ENCODE peak calls at places on chromosomes 16 and 17, in eight cellular contexts. One of them, this sample, is unnamed.

GRCh38 chr17:51052235-51052634 is 68.4 kb downstream of the SPAG9 start:
- DNase-seq in transverse colon: no peak
- DNase-seq in Peyer's patch: no peak
- DNase-seq in heart right ventricle: no peak
- DNase-seq in tibial artery: no peak
- DNase-seq in fibroblast of lung: no peak
- DNase-seq in lung: no peak
- DNase-seq in brain microvascular endothelial cell: no peak
- DNase-seq in this sample: no peak

GRCh38 chr17:18219016-18219415 is 6.4 kb upstream of the LLGL1 start:
- DNase-seq in transverse colon: no peak
- DNase-seq in Peyer's patch: no peak
- DNase-seq in heart right ventricle: no peak
- DNase-seq in tibial artery: no peak
- DNase-seq in fibroblast of lung: peak; percentile 44
- DNase-seq in lung: no peak
- DNase-seq in brain microvascular endothelial cell: peak; percentile 35
- DNase-seq in this sample: no peak

GRCh38 chr16:4936181-4936990 is 562 bp downstream of the PPL start:
- DNase-seq in transverse colon: peak; percentile 46
- DNase-seq in Peyer's patch: peak; percentile 53
- DNase-seq in heart right ventricle: no peak
- DNase-seq in tibial artery: peak; percentile 45
- DNase-seq in fibroblast of lung: peak; percentile 32
- DNase-seq in lung: peak; percentile 59
- DNase-seq in brain microvascular endothelial cell: no peak
- DNase-seq in this sample: no peak

GRCh38 chr17:22503322-22503899 is 811.1 kb downstream of the KCNJ18 start:
- DNase-seq in transverse colon: no peak
- DNase-seq in Peyer's patch: no peak
- DNase-seq in heart right ventricle: no peak
- DNase-seq in tibial artery: no peak
- DNase-seq in fibroblast of lung: no peak
- DNase-seq in lung: no peak
- DNase-seq in brain microvascular endothelial cell: no peak
- DNase-seq in this sample: no peak

GRCh38 chr16:64051826-64052225 is 1070.0 kb downstream of the CDH11 start:
- DNase-seq in transverse colon: no peak
- DNase-seq in Peyer's patch: no peak
- DNase-seq in heart right ventricle: no peak
- DNase-seq in tibial artery: no peak
- DNase-seq in fibroblast of lung: peak; percentile 21
- DNase-seq in lung: no peak
- DNase-seq in brain microvascular endothelial cell: peak; percentile 5
- DNase-seq in this sample: no peak

GRCh38 chr17:69012895-69013805 is 47.6 kb downstream of the ABCA9 start:
- DNase-seq in transverse colon: no peak
- DNase-seq in Peyer's patch: no peak
- DNase-seq in heart right ventricle: no peak
- DNase-seq in tibial artery: no peak
- DNase-seq in fibroblast of lung: peak; percentile 4
- DNase-seq in lung: no peak
- DNase-seq in brain microvascular endothelial cell: peak; percentile 91
- DNase-seq in this sample: no peak

GRCh38 chr17:29059281-29059680 is 16.3 kb downstream of the PIPOX start:
- DNase-seq in transverse colon: no peak
- DNase-seq in Peyer's patch: no peak
- DNase-seq in heart right ventricle: no peak
- DNase-seq in tibial artery: no peak
- DNase-seq in fibroblast of lung: peak; percentile 43
- DNase-seq in lung: no peak
- DNase-seq in brain microvascular endothelial cell: peak; percentile 16
- DNase-seq in this sample: peak; percentile 14

GRCh38 chr16:27965801-27966200 is 97.7 kb downstream of the GSG1L start:
- DNase-seq in transverse colon: no peak
- DNase-seq in Peyer's patch: peak; percentile 19
- DNase-seq in heart right ventricle: no peak
- DNase-seq in tibial artery: no peak
- DNase-seq in fibroblast of lung: no peak
- DNase-seq in lung: no peak
- DNase-seq in brain microvascular endothelial cell: no peak
- DNase-seq in this sample: no peak

GRCh38 chr17:20127660-20128413 is 118.7 kb downstream of the SPECC1 start:
- DNase-seq in transverse colon: no peak
- DNase-seq in Peyer's patch: no peak
- DNase-seq in heart right ventricle: no peak
- DNase-seq in tibial artery: no peak
- DNase-seq in fibroblast of lung: peak; percentile 93
- DNase-seq in lung: no peak
- DNase-seq in brain microvascular endothelial cell: no peak
- DNase-seq in this sample: peak; percentile 24

GRCh38 chr16:49148410-49148809 is 133.2 kb downstream of the CBLN1 start:
- DNase-seq in transverse colon: no peak
- DNase-seq in Peyer's patch: no peak
- DNase-seq in heart right ventricle: no peak
- DNase-seq in tibial artery: no peak
- DNase-seq in fibroblast of lung: no peak
- DNase-seq in lung: no peak
- DNase-seq in brain microvascular endothelial cell: no peak
- DNase-seq in this sample: no peak

GRCh38 chr17:37225458-37225857 is 150.3 kb upstream of the C17orf78 start:
- DNase-seq in transverse colon: no peak
- DNase-seq in Peyer's patch: no peak
- DNase-seq in heart right ventricle: no peak
- DNase-seq in tibial artery: no peak
- DNase-seq in fibroblast of lung: no peak
- DNase-seq in lung: no peak
- DNase-seq in brain microvascular endothelial cell: no peak
- DNase-seq in this sample: no peak

GRCh38 chr16:5560084-5560483 is 462.5 kb upstream of the EEF2KMT start:
- DNase-seq in transverse colon: no peak
- DNase-seq in Peyer's patch: no peak
- DNase-seq in heart right ventricle: no peak
- DNase-seq in tibial artery: no peak
- DNase-seq in fibroblast of lung: no peak
- DNase-seq in lung: no peak
- DNase-seq in brain microvascular endothelial cell: no peak
- DNase-seq in this sample: no peak

GRCh38 chr17:28993645-28994426 is 12.0 kb downstream of the SEZ6 start:
- DNase-seq in transverse colon: no peak
- DNase-seq in Peyer's patch: no peak
- DNase-seq in heart right ventricle: no peak
- DNase-seq in tibial artery: no peak
- DNase-seq in fibroblast of lung: no peak
- DNase-seq in lung: no peak
- DNase-seq in brain microvascular endothelial cell: no peak
- DNase-seq in this sample: no peak

GRCh38 chr16:85028638-85029412 is 1.2 kb downstream of the KIAA0513 start:
- DNase-seq in transverse colon: peak; percentile 80
- DNase-seq in Peyer's patch: peak; percentile 89
- DNase-seq in heart right ventricle: peak; percentile 41
- DNase-seq in tibial artery: peak; percentile 64
- DNase-seq in fibroblast of lung: peak; percentile 38
- DNase-seq in lung: no peak
- DNase-seq in brain microvascular endothelial cell: no peak
- DNase-seq in this sample: no peak

GRCh38 chr17:17089796-17090641 is 47.8 kb downstream of the MPRIP start:
- DNase-seq in transverse colon: peak; percentile 44
- DNase-seq in Peyer's patch: peak; percentile 65
- DNase-seq in heart right ventricle: no peak
- DNase-seq in tibial artery: no peak
- DNase-seq in fibroblast of lung: no peak
- DNase-seq in lung: no peak
- DNase-seq in brain microvascular endothelial cell: no peak
- DNase-seq in this sample: no peak

GRCh38 chr16:68257251-68257905 is 6.9 kb upstream of the SLC7A6 start:
- DNase-seq in transverse colon: peak; percentile 63
- DNase-seq in Peyer's patch: peak; percentile 77
- DNase-seq in heart right ventricle: no peak
- DNase-seq in tibial artery: no peak
- DNase-seq in fibroblast of lung: no peak
- DNase-seq in lung: no peak
- DNase-seq in brain microvascular endothelial cell: no peak
- DNase-seq in this sample: no peak

GRCh38 chr16:57863434-57864160 is 61.3 kb upstream of the KIFC3 start:
- DNase-seq in transverse colon: peak; percentile 59
- DNase-seq in Peyer's patch: peak; percentile 77
- DNase-seq in heart right ventricle: peak; percentile 75
- DNase-seq in tibial artery: peak; percentile 65
- DNase-seq in fibroblast of lung: peak; percentile 80
- DNase-seq in lung: peak; percentile 68
- DNase-seq in brain microvascular endothelial cell: peak; percentile 74
- DNase-seq in this sample: peak; percentile 44

GRCh38 chr16:19876501-19877059 is 8.1 kb downstream of the GPRC5B start:
- DNase-seq in transverse colon: no peak
- DNase-seq in Peyer's patch: no peak
- DNase-seq in heart right ventricle: peak; percentile 83
- DNase-seq in tibial artery: no peak
- DNase-seq in fibroblast of lung: no peak
- DNase-seq in lung: no peak
- DNase-seq in brain microvascular endothelial cell: no peak
- DNase-seq in this sample: no peak

GRCh38 chr16:56779956-56780355 is 50.0 kb downstream of the NUP93 start:
- DNase-seq in transverse colon: no peak
- DNase-seq in Peyer's patch: no peak
- DNase-seq in heart right ventricle: no peak
- DNase-seq in tibial artery: no peak
- DNase-seq in fibroblast of lung: no peak
- DNase-seq in lung: no peak
- DNase-seq in brain microvascular endothelial cell: no peak
- DNase-seq in this sample: no peak

GRCh38 chr17:81735181-81736102 is 23.4 kb downstream of the SLC25A10 start:
- DNase-seq in transverse colon: peak; percentile 54
- DNase-seq in Peyer's patch: peak; percentile 69
- DNase-seq in heart right ventricle: no peak
- DNase-seq in tibial artery: peak; percentile 35
- DNase-seq in fibroblast of lung: no peak
- DNase-seq in lung: peak; percentile 43
- DNase-seq in brain microvascular endothelial cell: no peak
- DNase-seq in this sample: no peak

GRCh38 chr16:13919330-13919682 is 648 bp upstream of the ERCC4 start:
- DNase-seq in transverse colon: no peak
- DNase-seq in Peyer's patch: no peak
- DNase-seq in heart right ventricle: no peak
- DNase-seq in tibial artery: no peak
- DNase-seq in fibroblast of lung: peak; percentile 70
- DNase-seq in lung: no peak
- DNase-seq in brain microvascular endothelial cell: no peak
- DNase-seq in this sample: no peak

GRCh38 chr17:58611331-58611730 is 80.5 kb downstream of the TEX14 start:
- DNase-seq in transverse colon: no peak
- DNase-seq in Peyer's patch: no peak
- DNase-seq in heart right ventricle: no peak
- DNase-seq in tibial artery: no peak
- DNase-seq in fibroblast of lung: no peak
- DNase-seq in lung: no peak
- DNase-seq in brain microvascular endothelial cell: no peak
- DNase-seq in this sample: no peak

GRCh38 chr16:85353839-85354622 is 241.8 kb upstream of the CIBAR2 start:
- DNase-seq in transverse colon: peak; percentile 76
- DNase-seq in Peyer's patch: no peak
- DNase-seq in heart right ventricle: no peak
- DNase-seq in tibial artery: no peak
- DNase-seq in fibroblast of lung: no peak
- DNase-seq in lung: peak; percentile 85
- DNase-seq in brain microvascular endothelial cell: no peak
- DNase-seq in this sample: no peak

GRCh38 chr17:38871992-38872605 is 2.2 kb downstream of the LASP1 start:
- DNase-seq in transverse colon: no peak
- DNase-seq in Peyer's patch: no peak
- DNase-seq in heart right ventricle: no peak
- DNase-seq in tibial artery: no peak
- DNase-seq in fibroblast of lung: no peak
- DNase-seq in lung: no peak
- DNase-seq in brain microvascular endothelial cell: no peak
- DNase-seq in this sample: no peak

GRCh38 chr17:35577826-35578194 is 561 bp downstream of the PEX12 start:
- DNase-seq in transverse colon: peak; percentile 19
- DNase-seq in Peyer's patch: no peak
- DNase-seq in heart right ventricle: no peak
- DNase-seq in tibial artery: no peak
- DNase-seq in fibroblast of lung: peak; percentile 19
- DNase-seq in lung: no peak
- DNase-seq in brain microvascular endothelial cell: peak; percentile 11
- DNase-seq in this sample: no peak

DNA sequence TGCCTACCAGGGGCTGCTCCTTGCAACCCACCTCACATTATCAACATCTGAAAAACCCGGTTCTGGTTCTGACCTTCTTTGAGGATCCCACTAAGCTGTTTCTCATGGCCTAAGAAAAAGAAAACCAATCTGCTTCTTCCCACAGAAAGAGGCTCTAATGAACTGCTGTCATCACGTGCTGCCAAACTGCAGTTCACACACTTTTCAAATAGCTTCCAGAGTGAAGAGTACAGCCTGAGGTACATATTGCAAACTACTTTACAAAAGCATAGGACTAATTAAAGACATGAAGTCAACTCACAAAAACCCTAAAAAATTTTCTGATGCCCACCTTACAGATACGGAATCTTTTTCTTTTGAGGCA is 36.7 kb downstream of the SMG6 start:
- DNase-seq in transverse colon: no peak
- DNase-seq in Peyer's patch: no peak
- DNase-seq in heart right ventricle: no peak
- DNase-seq in tibial artery: no peak
- DNase-seq in fibroblast of lung: no peak
- DNase-seq in lung: no peak
- DNase-seq in brain microvascular endothelial cell: no peak
- DNase-seq in this sample: no peak
- H3K4me3 ChIP-seq in transverse colon: no peak overlapping the region
- H3K4me3 ChIP-seq in Peyer's patch: no peak overlapping the region
- H3K4me3 ChIP-seq in heart right ventricle: no peak overlapping the region
- H3K4me3 ChIP-seq in tibial artery: no peak overlapping the region
- H3K4me3 ChIP-seq in fibroblast of lung: no peak overlapping the region
- H3K4me3 ChIP-seq in lung: no peak overlapping the region
- H3K4me3 ChIP-seq in brain microvascular endothelial cell: no peak overlapping the region
- H3K4me3 ChIP-seq in this sample: no peak overlapping the region

GRCh38 chr17:63621684-63622570 is at the start of gene MAP3K3:
- DNase-seq in transverse colon: peak; percentile 99
- DNase-seq in Peyer's patch: peak; percentile 99
- DNase-seq in heart right ventricle: peak; percentile 99
- DNase-seq in tibial artery: peak; percentile 100
- DNase-seq in fibroblast of lung: peak; percentile 100
- DNase-seq in lung: peak; percentile 100
- DNase-seq in brain microvascular endothelial cell: peak; percentile 100
- DNase-seq in this sample: peak; percentile 99
- TF ChIP-seq CTCF in transverse colon: no peak
- TF ChIP-seq CTCF in Peyer's patch: no peak
- TF ChIP-seq CTCF in heart right ventricle: peak; percentile 25
- TF ChIP-seq CTCF in tibial artery: no peak
- TF ChIP-seq CTCF in fibroblast of lung: peak; percentile 20
- TF ChIP-seq CTCF in lung: no peak
- TF ChIP-seq CTCF in brain microvascular endothelial cell: peak; percentile 9
- TF ChIP-seq CTCF in this sample: no peak

GRCh38 chr17:1252203-1252608 is 18.0 kb upstream of the BHLHA9 start:
- DNase-seq in transverse colon: no peak
- DNase-seq in Peyer's patch: no peak
- DNase-seq in heart right ventricle: peak; percentile 61
- DNase-seq in tibial artery: no peak
- DNase-seq in fibroblast of lung: no peak
- DNase-seq in lung: no peak
- DNase-seq in brain microvascular endothelial cell: no peak
- DNase-seq in this sample: no peak
- H3K4me3 ChIP-seq in transverse colon: no peak overlapping the region
- H3K4me3 ChIP-seq in Peyer's patch: no peak overlapping the region
- H3K4me3 ChIP-seq in heart right ventricle: no peak overlapping the region
- H3K4me3 ChIP-seq in tibial artery: no peak overlapping the region
- H3K4me3 ChIP-seq in fibroblast of lung: no peak overlapping the region
- H3K4me3 ChIP-seq in lung: no peak overlapping the region
- H3K4me3 ChIP-seq in brain microvascular endothelial cell: no peak overlapping the region
- H3K4me3 ChIP-seq in this sample: no peak overlapping the region

GRCh38 chr17:43428524-43428923 is 29.7 kb downstream of the ARL4D start:
- DNase-seq in transverse colon: no peak
- DNase-seq in Peyer's patch: no peak
- DNase-seq in heart right ventricle: no peak
- DNase-seq in tibial artery: no peak
- DNase-seq in fibroblast of lung: no peak
- DNase-seq in lung: no peak
- DNase-seq in brain microvascular endothelial cell: no peak
- DNase-seq in this sample: no peak
- TF ChIP-seq CTCF in transverse colon: peak; percentile 29
- TF ChIP-seq CTCF in Peyer's patch: no peak
- TF ChIP-seq CTCF in heart right ventricle: peak; percentile 16
- TF ChIP-seq CTCF in tibial artery: no peak
- TF ChIP-seq CTCF in fibroblast of lung: no peak
- TF ChIP-seq CTCF in lung: no peak
- TF ChIP-seq CTCF in brain microvascular endothelial cell: peak; percentile 44
- TF ChIP-seq CTCF in this sample: no peak